ENCODE peak calls at places on chromosomes 12 and 14, in eight cellular contexts. F is HCT116, V is upper lobe of right lung, G is ovary, O is transverse colon, T is breast epithelium, A is mammary epithelial cell, S is adrenal gland. I is an unnamed sample. For H3K4me1, the result is how much of the 10 kb centered on the place peaks cover.

GRCh38 chr12:43285248-43285647 is 266.8 kb downstream of the ADAMTS20 start:
- DNase-seq in F (no peak), V (no peak), G (no peak), O (no peak), T (no peak), A (peak), S (no peak), I (no peak)

GRCh38 chr12:38163442-38163801 is 153.2 kb upstream of the ALG10B start:
- DNase-seq in F (no peak), V (no peak), G (no peak), O (no peak), T (peak), A (no peak), S (no peak), I (no peak)

GRCh38 chr14:54556535-54556934 is 10.4 kb upstream of the SAMD4A start:
- DNase-seq in F (no peak), V (no peak), G (no peak), O (no peak), T (no peak), A (no peak), S (no peak), I (peak)

GRCh38 chr14:80621701-80622100 is 319.8 kb downstream of the CEP128 start:
- DNase-seq in F (peak), V (no peak), G (no peak), O (no peak), T (no peak), A (peak), S (no peak), I (no peak)

GRCh38 chr12:3962661-3963483 is 89.7 kb upstream of the PARP11 start:
- DNase-seq in F (no peak), V (peak), G (no peak), O (no peak), T (no peak), A (no peak), S (peak), I (peak)

GRCh38 chr12:15756822-15757221 is 32.4 kb downstream of the EPS8 start:
- DNase-seq in F (no peak), V (no peak), G (no peak), O (no peak), T (no peak), A (peak), S (no peak), I (no peak)

GRCh38 chr12:56020437-56021189 is at the start of gene IKZF4:
- DNase-seq in F (no peak), V (peak), G (peak), O (no peak), T (no peak), A (no peak), S (peak), I (peak)

GRCh38 chr12:6644903-6645302 is 2.3 kb downstream of the ACRBP start:
- DNase-seq in F (no peak), V (no peak), G (peak), O (peak), T (no peak), A (no peak), S (peak), I (peak)

DNA sequence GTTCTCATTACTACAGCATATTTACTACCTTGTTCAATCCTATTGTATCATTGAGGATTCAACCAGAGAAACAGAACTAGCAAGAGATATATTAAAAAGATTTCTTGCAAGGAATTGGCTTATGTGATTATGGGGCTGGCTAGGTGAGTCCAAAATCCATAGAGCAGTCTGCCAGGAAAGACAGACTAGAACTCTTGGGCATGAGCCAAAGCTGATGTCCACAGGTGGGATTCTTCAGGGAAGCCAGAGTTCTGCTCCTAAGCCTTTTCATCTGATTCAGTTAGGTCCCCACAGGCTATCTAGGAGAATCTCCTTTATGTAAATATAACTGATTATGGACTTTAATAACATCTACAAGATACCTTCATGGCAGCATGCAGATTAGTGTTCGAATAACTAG is 26.0 kb downstream of the PELI2 start:
- DNase-seq in F (no peak), V (no peak), G (no peak), O (no peak), T (no peak), A (no peak), S (no peak), I (no peak)
- H3K4me1 ChIP-seq in F (under half), V (under half), G (under half), O (under half), T (under half), A (under half), S (under half), I (under half)

GRCh38 chr12:85564786-85565185 is 271.4 kb downstream of the RASSF9 start:
- DNase-seq in F (no peak), V (no peak), G (no peak), O (no peak), T (no peak), A (no peak), S (no peak), I (no peak)
- TF ChIP-seq CTCF in F (no peak), V (no peak), G (no peak), O (no peak), T (no peak), A (no peak), S (no peak), I (no peak)

GRCh38 chr12:54641554-54641953 is 6.6 kb downstream of the DCD start:
- DNase-seq in F (no peak), V (no peak), G (no peak), O (no peak), T (no peak), A (no peak), S (no peak), I (no peak)

DNA sequence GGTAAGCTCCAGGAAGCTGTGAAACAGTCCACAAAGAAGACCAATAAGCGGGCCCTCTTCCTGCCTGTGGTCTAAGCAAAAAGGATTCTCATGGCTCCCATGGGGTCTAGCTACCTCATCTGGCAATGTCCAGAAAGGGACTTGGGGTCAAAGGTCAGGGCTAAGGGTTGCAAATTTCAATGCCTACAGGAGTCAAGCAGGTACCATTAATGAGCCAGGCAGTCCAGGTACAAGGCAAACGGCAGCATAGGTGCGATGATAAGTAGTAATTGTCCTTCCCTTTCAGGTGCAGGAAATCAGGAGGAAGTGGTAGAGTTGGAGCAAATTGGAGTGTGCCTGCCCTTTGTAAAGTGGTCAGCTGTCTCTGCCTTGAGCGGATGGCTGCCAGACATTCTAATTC is 6.4 kb upstream of the LACRT start:
- DNase-seq in F (no peak), V (no peak), G (no peak), O (no peak), T (no peak), A (no peak), S (no peak), I (no peak)
- H3K4me1 ChIP-seq in F (under half), V (under half), G (under half), O (under half), T (under half), A (under half), S (under half), I (under half)

DNA sequence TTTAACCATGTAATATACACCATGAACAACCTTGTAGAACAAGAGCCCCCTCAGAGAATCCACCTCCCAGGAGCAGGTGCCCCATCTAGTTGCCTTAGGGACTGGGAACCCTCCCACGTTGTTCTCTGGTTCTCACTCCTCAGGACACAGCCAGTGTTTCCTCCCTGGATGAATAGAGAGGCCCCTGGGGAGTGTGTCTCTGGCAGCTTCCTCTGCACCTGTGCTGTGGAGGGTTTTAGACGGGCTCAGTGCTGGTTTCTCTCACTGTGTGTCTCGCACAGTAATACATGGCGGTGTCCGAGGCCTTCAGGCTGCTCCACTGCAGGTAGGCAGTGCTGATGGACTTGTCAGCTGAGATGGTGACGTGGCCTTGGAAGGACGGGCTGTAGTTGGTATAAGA is 581.3 kb downstream of the TMEM121 start:
- DNase-seq in F (no peak), V (no peak), G (no peak), O (no peak), T (no peak), A (no peak), S (no peak), I (no peak)
- TF ChIP-seq CTCF in F (no peak), V (no peak), G (no peak), O (no peak), T (no peak), A (no peak), S (no peak), I (no peak)

DNA sequence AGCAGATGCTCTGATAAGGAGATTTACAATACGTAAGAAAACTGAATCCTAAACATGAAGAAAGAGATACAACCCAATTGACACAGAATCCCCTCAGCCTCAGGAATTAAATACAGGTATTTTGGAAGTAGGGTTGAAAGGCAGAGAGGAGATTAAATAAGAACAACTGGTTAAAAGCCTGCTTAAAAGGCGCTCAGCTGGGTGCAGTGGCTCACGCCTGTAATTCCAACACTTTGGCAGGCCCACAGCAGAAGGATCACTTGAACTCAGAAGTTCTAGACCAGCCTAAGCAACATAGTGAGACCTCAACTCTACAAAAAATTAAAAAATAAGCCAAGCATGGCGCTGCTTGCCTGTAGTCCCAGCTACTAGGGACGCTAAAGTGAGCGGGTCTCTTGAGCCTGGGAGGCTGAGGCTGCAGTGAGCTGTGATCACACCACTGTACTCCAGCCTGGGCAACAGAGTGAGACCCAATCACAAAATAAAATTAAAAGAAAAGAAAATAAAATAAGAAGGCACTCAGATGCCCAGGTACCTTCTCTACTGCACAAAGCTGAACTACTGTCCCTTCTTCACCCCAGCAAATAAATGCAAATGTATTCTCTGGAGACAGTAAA is 32.9 kb downstream of the MED13L start:
- DNase-seq in F (no peak), V (no peak), G (no peak), O (no peak), T (no peak), A (no peak), S (no peak), I (peak)
- H3K4me1 ChIP-seq in F (under half), V (half or more), G (under half), O (under half), T (under half), A (under half), S (half or more), I (under half)

DNA sequence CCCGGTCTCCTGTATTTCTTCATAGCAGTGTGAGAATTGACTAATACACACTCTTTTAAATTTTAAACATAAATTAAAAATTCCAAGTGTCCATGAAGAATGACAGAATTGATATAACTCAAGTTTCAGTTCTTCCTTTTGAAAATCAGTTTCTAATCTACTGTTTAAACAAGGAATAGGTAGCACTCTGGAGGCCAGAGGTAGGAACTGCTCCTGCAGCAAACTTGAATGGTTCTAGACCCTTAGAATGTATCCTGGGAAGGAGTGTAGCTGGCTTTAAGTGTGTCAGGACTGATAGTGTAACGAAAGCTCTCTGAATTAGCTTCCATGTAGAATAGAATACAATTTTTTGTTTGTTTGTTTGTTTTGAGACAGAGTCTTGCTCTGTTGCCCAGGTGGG is 76.8 kb downstream of the AKAP6 start:
- DNase-seq in F (no peak), V (no peak), G (no peak), O (no peak), T (no peak), A (no peak), S (no peak), I (no peak)
- TF ChIP-seq CTCF in F (peak), V (no peak), G (no peak), O (no peak), T (no peak), A (no peak), S (no peak), I (peak)